ENCODE peak calls at places on chromosomes 16 and 17, in four cellular contexts. One of them, this sample, is unnamed.

GRCh38 chr16:12976936-12977335 is 75.5 kb downstream of the SHISA9 start:
- DNase-seq in GM12878: no peak
- DNase-seq in fibroblast of lung: no peak
- DNase-seq in GM23248: no peak
- DNase-seq in this sample: no peak

GRCh38 chr16:85891776-85892166 is 7.2 kb upstream of the IRF8 start:
- DNase-seq in fibroblast of lung: no peak
- DNase-seq in GM12878: no peak
- DNase-seq in GM23248: no peak
- DNase-seq in this sample: no peak

GRCh38 chr17:49104511-49105074 is 28.0 kb upstream of the B4GALNT2 start:
- DNase-seq in GM23248: peak
- DNase-seq in fibroblast of lung: peak
- DNase-seq in GM12878: no peak
- DNase-seq in this sample: no peak

GRCh38 chr16:88523381-88524159 is 46.6 kb upstream of the ZC3H18 start:
- DNase-seq in fibroblast of lung: no peak
- DNase-seq in GM23248: no peak
- DNase-seq in GM12878: no peak
- DNase-seq in this sample: no peak

GRCh38 chr16:87582221-87582965 is 19.9 kb upstream of the JPH3 start:
- DNase-seq in GM12878: no peak
- DNase-seq in GM23248: peak
- DNase-seq in fibroblast of lung: peak
- DNase-seq in this sample: no peak

GRCh38 chr16:70681382-70682238 is 4.2 kb downstream of the MTSS2 start:
- DNase-seq in GM23248: no peak
- DNase-seq in fibroblast of lung: no peak
- DNase-seq in GM12878: no peak
- DNase-seq in this sample: no peak

GRCh38 chr17:31475378-31476162 is 84.1 kb downstream of the RAB11FIP4 start:
- DNase-seq in GM12878: no peak
- DNase-seq in GM23248: no peak
- DNase-seq in fibroblast of lung: no peak
- DNase-seq in this sample: no peak

GRCh38 chr17:56292010-56292409 is 138.7 kb downstream of the ANKFN1 start:
- DNase-seq in GM12878: no peak
- DNase-seq in GM23248: peak
- DNase-seq in fibroblast of lung: peak
- DNase-seq in this sample: peak

GRCh38 chr16:18984425-18985005 is 781 bp downstream of the TMC7 start:
- DNase-seq in fibroblast of lung: peak
- DNase-seq in GM23248: no peak
- DNase-seq in GM12878: no peak
- DNase-seq in this sample: no peak

GRCh38 chr16:84225571-84225970 is 14.2 kb downstream of the KCNG4 start:
- DNase-seq in GM23248: no peak
- DNase-seq in GM12878: no peak
- DNase-seq in fibroblast of lung: no peak
- DNase-seq in this sample: no peak

GRCh38 chr16:84229421-84229820 is 10.4 kb downstream of the KCNG4 start:
- DNase-seq in GM12878: no peak
- DNase-seq in fibroblast of lung: no peak
- DNase-seq in GM23248: no peak
- DNase-seq in this sample: no peak

GRCh38 chr16:84228321-84228838 is 11.4 kb downstream of the KCNG4 start:
- DNase-seq in fibroblast of lung: peak
- DNase-seq in GM23248: peak
- DNase-seq in GM12878: no peak
- DNase-seq in this sample: no peak

GRCh38 chr16:84226026-84226425 is 13.8 kb downstream of the KCNG4 start:
- DNase-seq in GM12878: no peak
- DNase-seq in fibroblast of lung: no peak
- DNase-seq in GM23248: peak
- DNase-seq in this sample: no peak

GRCh38 chr16:84227548-84227947 is 12.3 kb downstream of the KCNG4 start:
- DNase-seq in fibroblast of lung: no peak
- DNase-seq in GM23248: no peak
- DNase-seq in GM12878: no peak
- DNase-seq in this sample: no peak
- H3K4me3 ChIP-seq in fibroblast of lung: no peak
- H3K4me3 ChIP-seq in GM23248: no peak
- H3K4me3 ChIP-seq in GM12878: no peak
- H3K4me3 ChIP-seq in this sample: no peak

GRCh38 chr16:30186782-30187555 is 3.6 kb downstream of the CORO1A start:
- DNase-seq in fibroblast of lung: no peak
- DNase-seq in GM23248: peak
- DNase-seq in GM12878: peak
- DNase-seq in this sample: peak

GRCh38 chr16:30185141-30185682 is 1.8 kb downstream of the CORO1A start:
- DNase-seq in GM12878: no peak
- DNase-seq in GM23248: no peak
- DNase-seq in fibroblast of lung: no peak
- DNase-seq in this sample: no peak

GRCh38 chr16:30184430-30185140 is 1.2 kb downstream of the CORO1A start:
- DNase-seq in GM12878: peak
- DNase-seq in fibroblast of lung: no peak
- DNase-seq in GM23248: no peak
- DNase-seq in this sample: no peak

GRCh38 chr16:30186444-30186781 is 3.0 kb downstream of the CORO1A start:
- DNase-seq in GM12878: no peak
- DNase-seq in GM23248: no peak
- DNase-seq in fibroblast of lung: no peak
- DNase-seq in this sample: no peak

DNA sequence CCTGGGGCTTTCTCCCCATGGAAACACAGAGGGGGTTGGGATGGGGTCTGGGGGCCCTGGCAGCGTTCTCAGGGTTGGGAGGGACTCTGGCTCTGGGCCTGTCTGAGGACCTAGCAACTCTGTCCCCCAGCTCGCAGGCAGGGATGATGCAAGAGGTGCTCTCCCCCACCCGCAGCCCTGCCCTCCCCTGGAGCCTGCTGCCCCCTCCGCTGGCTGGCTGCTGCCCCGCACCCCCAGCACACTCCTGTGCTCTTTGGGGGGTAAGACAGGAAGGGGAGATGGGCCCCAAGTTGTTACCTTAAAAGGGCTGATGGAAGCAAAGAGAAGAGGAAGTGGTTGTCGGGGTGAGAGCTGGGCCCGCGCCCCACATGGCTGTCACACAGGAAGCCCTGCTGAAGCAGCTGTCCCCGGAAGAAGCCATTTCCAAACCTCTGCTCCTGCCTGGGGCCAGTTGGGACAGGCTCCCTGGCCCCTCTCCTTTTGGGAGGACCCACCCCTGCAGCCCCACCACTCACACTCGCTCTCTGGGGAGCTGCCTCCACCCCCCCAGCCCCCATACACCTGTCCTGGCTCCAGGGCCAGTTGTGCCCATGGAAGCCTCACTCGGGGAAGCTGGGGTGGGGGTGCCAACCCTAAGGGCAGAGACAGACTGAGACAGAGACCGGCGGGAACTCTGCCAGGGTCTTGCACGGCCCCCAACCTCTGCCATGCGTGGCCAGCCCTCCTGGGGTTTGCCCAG is 2.5 kb downstream of the CORO1A start:
- DNase-seq in GM12878: peak
- DNase-seq in GM23248: no peak
- DNase-seq in fibroblast of lung: no peak
- DNase-seq in this sample: no peak
- H3K9ac ChIP-seq in GM12878: peak
- H3K9ac ChIP-seq in GM23248: no peak
- H3K9ac ChIP-seq in fibroblast of lung: no peak
- H3K9ac ChIP-seq in this sample: no peak

GRCh38 chr17:74744349-74744713 is 4.1 kb upstream of the NHERF1 start:
- DNase-seq in GM12878: no peak
- DNase-seq in fibroblast of lung: no peak
- DNase-seq in GM23248: no peak
- DNase-seq in this sample: no peak

GRCh38 chr17:74743755-74744154 is 4.7 kb upstream of the NHERF1 start:
- DNase-seq in GM23248: no peak
- DNase-seq in fibroblast of lung: no peak
- DNase-seq in GM12878: no peak
- DNase-seq in this sample: no peak

GRCh38 chr17:74745548-74746177 is 2.8 kb upstream of the NHERF1 start:
- DNase-seq in fibroblast of lung: no peak
- DNase-seq in GM12878: no peak
- DNase-seq in GM23248: no peak
- DNase-seq in this sample: no peak

GRCh38 chr17:74746376-74746775 is 2.1 kb upstream of the NHERF1 start:
- DNase-seq in fibroblast of lung: no peak
- DNase-seq in GM12878: no peak
- DNase-seq in GM23248: no peak
- DNase-seq in this sample: no peak

GRCh38 chr17:74744714-74745547 is 3.5 kb upstream of the NHERF1 start:
- DNase-seq in fibroblast of lung: peak
- DNase-seq in GM12878: no peak
- DNase-seq in GM23248: peak
- DNase-seq in this sample: no peak
- H3K4me3 ChIP-seq in fibroblast of lung: no peak
- H3K4me3 ChIP-seq in GM12878: no peak
- H3K4me3 ChIP-seq in GM23248: no peak
- H3K4me3 ChIP-seq in this sample: no peak

DNA sequence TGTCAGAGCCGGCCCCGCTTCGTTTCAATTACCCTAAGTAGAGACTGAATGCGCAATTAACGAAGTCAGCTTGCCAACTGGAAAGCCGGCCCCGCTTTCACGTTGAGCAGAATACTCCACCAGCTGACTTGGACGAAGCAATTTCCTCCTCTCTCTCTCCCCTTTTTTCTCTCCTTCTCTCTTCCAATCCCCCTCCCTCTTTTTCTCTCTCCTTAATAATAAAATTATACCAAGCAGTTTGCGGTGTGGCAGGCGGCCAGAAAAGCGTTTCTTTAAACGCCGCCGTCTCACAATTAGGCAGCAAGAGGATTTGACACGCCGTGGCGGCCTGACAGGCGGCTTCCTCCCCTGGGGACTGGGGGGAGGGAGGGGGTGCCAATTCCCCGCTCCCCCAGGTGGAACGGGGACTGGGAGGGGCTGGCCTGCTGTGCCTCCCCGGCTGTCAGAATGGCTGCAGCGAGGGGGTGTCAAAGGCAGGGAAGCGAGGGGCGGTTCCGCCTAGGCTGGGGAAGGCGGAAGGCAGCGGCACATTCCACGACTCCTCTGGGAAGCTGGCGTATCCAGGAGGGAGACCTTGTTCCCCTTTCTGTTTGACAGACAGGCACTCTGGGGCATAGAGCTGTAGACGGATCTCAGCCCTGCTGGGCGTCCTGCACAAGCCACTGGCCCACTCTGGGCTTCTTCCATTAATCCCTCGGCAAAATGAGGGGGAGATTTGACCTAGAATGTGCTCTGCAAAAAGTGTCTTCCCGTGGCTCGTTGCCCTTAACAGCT is 52.8 kb downstream of the SREBF1 start:
- DNase-seq in GM23248: peak
- DNase-seq in fibroblast of lung: peak
- DNase-seq in GM12878: peak
- DNase-seq in this sample: no peak
- H3K9ac ChIP-seq in GM23248: peak
- H3K9ac ChIP-seq in fibroblast of lung: no peak
- H3K9ac ChIP-seq in GM12878: no peak
- H3K9ac ChIP-seq in this sample: peak

GRCh38 chr17:77442976-77443742 is 302.4 kb downstream of the SEC14L1 start:
- DNase-seq in GM12878: no peak
- DNase-seq in GM23248: peak
- DNase-seq in fibroblast of lung: no peak
- DNase-seq in this sample: no peak
- H3K4me3 ChIP-seq in GM12878: no peak
- H3K4me3 ChIP-seq in GM23248: no peak
- H3K4me3 ChIP-seq in fibroblast of lung: no peak
- H3K4me3 ChIP-seq in this sample: no peak